ENCODE peak calls at places on chromosomes 11 and 22, in seven cellular contexts. E is spleen, A is HCT116, Z is sigmoid colon, G is transverse colon, T is GM23338, B is stomach. O is an unnamed sample.

GRCh38 chr11:31542862-31543261 is 33.3 kb downstream of the ELP4 start:
- DNase-seq in B (no peak), A (no peak), G (no peak), Z (no peak), T (no peak), E (no peak), O (no peak)

GRCh38 chr11:110121204-110121603 is 28.0 kb downstream of the ZC3H12C start:
- DNase-seq in B (no peak), A (no peak), Z (no peak), G (no peak), T (no peak), E (no peak), O (no peak)

GRCh38 chr22:40953446-40953845 is 2.3 kb downstream of the RBX1 start:
- DNase-seq in G (no peak), E (no peak), A (no peak), Z (no peak), T (no peak), B (no peak), O (no peak)

GRCh38 chr22:35312198-35313059 is 12.7 kb downstream of the TOM1 start:
- DNase-seq in T (no peak), A (peak), E (peak), B (no peak), Z (peak), G (peak), O (peak)

GRCh38 chr11:111912535-111912934 is at the start of gene HSPB2:
- DNase-seq in Z (peak), G (no peak), B (no peak), T (peak), E (no peak), A (no peak), O (no peak)

GRCh38 chr11:9878936-9879335 is 215.1 kb downstream of the SWAP70 start:
- DNase-seq in T (no peak), G (no peak), B (no peak), Z (no peak), A (no peak), E (no peak), O (no peak)

GRCh38 chr11:126604461-126604860 is 249.0 kb downstream of the ST3GAL4 start:
- DNase-seq in G (no peak), B (no peak), E (no peak), T (no peak), A (no peak), Z (no peak), O (no peak)

GRCh38 chr11:130428271-130428670 is at the start of gene ADAMTS8:
- DNase-seq in T (peak), E (no peak), G (no peak), Z (no peak), B (no peak), A (no peak), O (no peak)

GRCh38 chr11:4134844-4135243 is 40.2 kb downstream of the RRM1 start:
- DNase-seq in B (no peak), G (no peak), Z (no peak), E (no peak), A (no peak), T (no peak), O (no peak)

GRCh38 chr22:23068096-23068831 is 2.1 kb upstream of the GNAZ start:
- DNase-seq in B (peak), E (peak), G (peak), Z (peak), T (no peak), A (no peak), O (peak)

GRCh38 chr11:82776377-82776776 is 42.7 kb upstream of the FAM181B start:
- DNase-seq in T (no peak), Z (no peak), G (no peak), B (no peak), A (no peak), E (no peak), O (no peak)

DNA sequence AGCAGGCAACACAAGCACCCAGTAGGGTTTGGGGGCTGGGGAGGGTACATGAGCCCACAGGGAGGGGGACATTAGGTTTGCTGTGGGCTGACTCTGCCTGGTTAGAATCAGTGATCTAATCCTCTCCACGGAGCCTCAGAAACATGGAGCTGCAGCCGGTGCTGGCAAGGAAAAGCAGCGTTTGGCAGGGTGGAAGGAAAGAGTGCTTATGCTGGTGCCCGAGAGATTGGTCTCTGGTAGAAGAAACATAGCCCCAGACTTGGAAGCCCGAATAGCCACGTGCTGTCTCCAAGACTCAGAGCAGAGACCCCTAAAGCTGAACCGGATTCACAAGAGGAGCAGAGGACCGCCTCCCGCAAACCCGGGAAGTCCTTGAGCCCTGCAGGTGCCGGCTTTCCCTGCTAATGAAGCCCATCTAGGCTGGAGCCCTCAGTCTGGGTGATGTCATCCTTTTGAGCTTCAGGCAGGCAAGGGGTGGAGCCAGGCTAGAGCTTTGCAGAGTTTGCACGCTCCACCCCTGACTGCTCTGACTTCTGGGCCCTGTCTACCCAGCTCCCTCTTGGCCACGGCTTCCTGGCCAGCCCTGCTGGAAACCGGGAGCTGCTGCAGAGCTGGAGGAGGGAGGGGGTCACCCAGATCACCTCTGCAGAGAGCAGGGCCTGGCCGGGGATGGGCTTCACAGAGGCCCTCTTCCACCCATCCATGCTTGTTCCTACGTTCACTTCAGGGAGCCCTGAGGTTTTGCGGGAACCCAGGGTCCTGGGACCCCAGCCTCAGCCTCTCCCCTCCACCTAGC is 35.0 kb upstream of the JAM3 start:
- DNase-seq in A (peak), G (peak), E (peak), Z (peak), T (peak), B (peak), O (peak)
- H3K4me3 ChIP-seq in A (no peak), G (no peak), E (no peak), Z (peak), T (peak), B (peak), O (peak)

DNA sequence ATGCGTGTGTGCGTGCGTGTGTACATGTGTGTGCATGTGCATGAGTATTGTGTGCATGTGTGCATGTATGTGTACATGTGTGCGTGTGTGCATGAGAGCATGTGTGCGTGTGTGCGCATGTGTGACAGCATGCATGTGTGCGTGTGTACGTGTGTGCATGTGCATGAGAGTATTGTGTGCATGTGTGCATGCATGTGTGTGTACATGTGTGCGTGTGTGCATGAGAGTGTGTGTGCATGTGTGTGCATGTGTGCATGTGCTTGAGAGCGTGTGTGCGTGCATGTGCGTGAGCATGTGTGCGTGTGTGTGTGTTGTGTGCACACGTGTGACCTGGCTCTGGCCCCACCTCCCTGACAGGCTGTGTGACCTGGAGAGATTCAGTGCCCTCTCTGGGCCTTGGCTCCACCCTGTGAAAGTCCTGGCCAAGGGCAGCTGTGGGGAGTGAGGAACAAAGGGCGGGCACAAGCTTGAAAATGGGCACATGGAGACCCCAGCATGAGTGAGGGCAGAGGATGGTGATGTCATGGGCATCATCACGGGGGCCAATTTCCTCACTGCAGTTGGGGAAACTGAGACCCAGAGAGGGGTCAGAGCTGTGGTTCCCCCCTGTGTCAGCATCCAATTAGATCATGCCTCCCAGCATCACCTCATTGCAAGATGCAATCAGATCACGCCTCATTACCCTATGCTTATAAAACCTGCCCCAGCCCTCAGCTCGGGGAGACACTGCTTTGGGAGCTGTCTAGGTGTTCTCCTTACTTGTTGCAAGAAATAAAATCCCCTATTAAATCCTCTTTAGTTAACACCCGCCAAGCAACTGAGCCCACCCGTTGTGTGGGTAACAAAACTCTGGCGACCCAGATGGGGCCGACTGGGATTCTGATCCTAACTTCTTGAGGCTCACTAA is 643 bp downstream of the ACY3 start:
- DNase-seq in G (no peak), A (no peak), Z (peak), E (no peak), T (no peak), B (no peak), O (peak)
- TF ChIP-seq POLR2AphosphoS5 in G (no peak), A (no peak), Z (no peak), E (no peak), T (no peak), B (no peak), O (no peak)

GRCh38 chr11:11478021-11478420 is 125.0 kb upstream of the CSNK2A3 start:
- DNase-seq in G (no peak), B (no peak), E (no peak), A (no peak), T (no peak), Z (no peak), O (no peak)

GRCh38 chr11:11480951-11481350 is 127.9 kb upstream of the CSNK2A3 start:
- DNase-seq in A (no peak), B (no peak), G (no peak), Z (no peak), T (no peak), E (no peak), O (no peak)

GRCh38 chr11:11478687-11479086 is 125.6 kb upstream of the CSNK2A3 start:
- DNase-seq in T (peak), E (no peak), B (no peak), G (no peak), Z (no peak), A (no peak), O (no peak)

GRCh38 chr11:11476499-11476898 is 123.4 kb upstream of the CSNK2A3 start:
- DNase-seq in G (no peak), Z (no peak), A (no peak), T (no peak), B (no peak), E (no peak), O (no peak)

DNA sequence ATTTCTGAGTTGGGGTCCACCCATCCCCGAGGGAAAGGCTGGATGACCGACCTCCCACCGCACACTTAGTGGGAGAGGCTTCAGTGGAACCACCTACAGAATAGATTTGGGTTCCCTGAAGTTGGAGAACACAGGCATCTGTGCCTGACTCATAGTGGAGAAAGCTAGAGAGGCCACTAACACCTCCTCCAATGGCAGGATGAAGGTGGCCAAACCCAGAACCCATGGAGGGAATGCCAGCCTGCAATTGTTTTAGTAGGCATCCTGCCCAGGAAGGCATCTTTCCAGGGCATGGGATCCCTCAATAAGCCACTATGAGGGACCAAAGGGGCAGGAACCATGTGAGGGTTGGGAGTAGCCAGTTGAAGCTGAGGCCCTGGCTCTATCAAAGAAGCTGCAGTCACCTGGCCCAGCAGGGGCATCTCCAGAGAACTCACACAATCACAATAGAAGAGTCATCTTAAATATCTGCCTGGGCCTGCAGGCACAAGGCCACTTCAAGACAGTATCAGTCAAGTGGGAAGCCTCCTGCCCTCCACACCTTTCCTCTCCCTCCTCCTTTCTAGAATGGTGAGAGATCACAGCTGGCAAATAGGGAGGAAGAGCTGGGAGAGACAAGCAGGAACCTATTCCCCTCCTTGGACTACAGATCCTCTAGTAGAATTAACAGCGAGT is 124.1 kb upstream of the CSNK2A3 start:
- DNase-seq in G (no peak), B (no peak), A (no peak), T (no peak), E (no peak), Z (no peak), O (no peak)
- H3K27ac ChIP-seq in G (no peak), B (no peak), A (no peak), T (no peak), E (no peak), Z (peak), O (no peak)

GRCh38 chr11:68363771-68364170 is 51.4 kb downstream of the LRP5 start:
- DNase-seq in B (no peak), E (no peak), Z (no peak), A (no peak), G (no peak), T (no peak), O (no peak)
- H3K4me3 ChIP-seq in B (no peak), E (no peak), Z (no peak), A (no peak), G (no peak), T (no peak), O (no peak)

GRCh38 chr11:62458212-62459002 is 39.6 kb downstream of the SCGB1A1 start:
- DNase-seq in Z (no peak), A (no peak), G (no peak), E (no peak), T (no peak), B (no peak), O (no peak)

GRCh38 chr11:62464655-62465054 is 45.8 kb downstream of the SCGB1A1 start:
- DNase-seq in Z (no peak), B (no peak), A (no peak), T (no peak), G (no peak), E (no peak), O (no peak)

GRCh38 chr11:62457474-62457873 is 38.6 kb downstream of the SCGB1A1 start:
- DNase-seq in Z (no peak), B (no peak), A (no peak), T (no peak), E (no peak), G (no peak), O (no peak)

GRCh38 chr11:62459080-62459479 is 40.2 kb downstream of the SCGB1A1 start:
- DNase-seq in B (no peak), Z (no peak), T (no peak), A (no peak), G (no peak), E (no peak), O (no peak)

DNA sequence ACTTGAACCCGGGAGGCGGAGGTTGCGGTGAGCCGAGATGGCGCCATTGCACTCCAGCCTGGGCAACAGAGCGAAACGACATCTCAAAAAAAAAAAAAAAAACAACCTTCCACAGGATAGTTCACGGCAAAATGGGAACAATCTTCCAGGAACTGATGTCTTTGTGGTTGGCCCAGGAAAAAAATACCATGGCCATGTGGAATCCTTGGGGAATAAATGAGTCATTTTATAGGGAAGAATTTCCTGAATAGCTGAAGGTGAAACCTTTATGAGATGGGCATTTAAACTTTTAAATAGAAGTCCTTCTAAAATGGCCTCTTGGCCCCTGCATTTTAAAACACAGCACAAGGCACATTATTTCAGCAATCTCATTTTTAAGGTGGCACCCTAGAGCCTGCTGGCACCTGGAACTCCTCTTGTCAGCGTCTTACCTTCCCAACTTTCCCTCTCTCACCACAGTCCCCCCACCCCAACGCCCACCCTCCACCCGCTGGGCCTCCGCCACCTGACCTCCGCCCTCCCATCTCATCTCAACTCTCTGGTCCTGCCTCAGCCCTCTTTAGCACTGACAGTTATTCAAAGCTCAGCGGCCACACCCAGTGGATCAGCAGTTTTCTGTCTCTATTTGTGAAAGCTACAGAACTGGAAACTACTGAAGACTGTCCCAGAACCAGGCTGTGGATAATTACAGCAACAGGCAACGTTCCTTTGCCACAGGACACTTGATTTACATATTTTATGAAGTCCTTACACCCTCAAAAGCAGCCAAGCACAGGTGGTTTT is 43.1 kb downstream of the SCGB1A1 start:
- DNase-seq in B (no peak), T (no peak), Z (no peak), E (no peak), G (peak), A (no peak), O (no peak)
- TF ChIP-seq POLR2AphosphoS5 in B (no peak), T (no peak), Z (no peak), E (no peak), G (no peak), A (no peak), O (no peak)

GRCh38 chr11:72586591-72587090 is 87.6 kb downstream of the PDE2A start:
- DNase-seq in Z (peak), A (no peak), T (no peak), E (peak), G (no peak), B (no peak), O (peak)
- H3K27ac ChIP-seq in Z (no peak), A (no peak), T (no peak), E (no peak), G (no peak), B (no peak), O (no peak)

DNA sequence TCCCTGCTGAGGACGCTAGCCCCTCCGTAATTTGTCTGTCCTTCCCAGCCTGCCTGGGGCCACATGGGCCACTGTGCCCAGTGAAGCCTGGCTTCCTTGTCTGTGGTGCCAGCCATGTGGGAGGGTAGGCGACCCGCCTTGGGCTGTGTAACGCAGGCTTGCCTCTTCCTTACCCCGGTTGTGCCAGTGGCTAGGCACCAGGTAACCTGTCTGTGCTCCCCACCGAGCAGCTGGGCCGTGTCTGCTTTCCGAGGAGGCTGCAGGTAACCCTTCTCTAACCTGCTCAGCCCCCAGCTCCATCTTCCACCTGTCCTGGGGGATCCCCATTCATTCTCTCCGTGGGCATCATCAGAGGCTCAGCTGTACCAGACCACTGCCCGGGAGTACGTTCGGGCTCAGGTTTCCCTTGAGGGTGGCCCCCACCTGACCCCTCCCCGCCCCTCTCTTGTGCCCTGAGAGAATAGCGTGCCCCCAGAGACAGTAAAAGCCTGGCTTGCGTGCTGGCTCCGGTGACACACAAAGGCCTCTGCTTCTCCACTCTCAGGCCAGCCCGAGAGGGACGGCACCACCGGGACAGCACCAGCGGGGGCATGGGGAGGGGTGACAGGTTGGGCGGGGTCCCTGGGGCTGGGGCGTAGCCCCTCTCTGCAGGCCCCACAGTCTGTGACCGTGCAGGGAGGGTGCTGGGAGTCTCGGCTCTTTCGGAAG is 79.1 kb downstream of the CDKN1C start:
- DNase-seq in T (no peak), B (peak), Z (peak), E (peak), A (no peak), G (peak), O (peak)
- H3K4me3 ChIP-seq in T (no peak), B (no peak), Z (no peak), E (no peak), A (no peak), G (no peak), O (no peak)

DNA sequence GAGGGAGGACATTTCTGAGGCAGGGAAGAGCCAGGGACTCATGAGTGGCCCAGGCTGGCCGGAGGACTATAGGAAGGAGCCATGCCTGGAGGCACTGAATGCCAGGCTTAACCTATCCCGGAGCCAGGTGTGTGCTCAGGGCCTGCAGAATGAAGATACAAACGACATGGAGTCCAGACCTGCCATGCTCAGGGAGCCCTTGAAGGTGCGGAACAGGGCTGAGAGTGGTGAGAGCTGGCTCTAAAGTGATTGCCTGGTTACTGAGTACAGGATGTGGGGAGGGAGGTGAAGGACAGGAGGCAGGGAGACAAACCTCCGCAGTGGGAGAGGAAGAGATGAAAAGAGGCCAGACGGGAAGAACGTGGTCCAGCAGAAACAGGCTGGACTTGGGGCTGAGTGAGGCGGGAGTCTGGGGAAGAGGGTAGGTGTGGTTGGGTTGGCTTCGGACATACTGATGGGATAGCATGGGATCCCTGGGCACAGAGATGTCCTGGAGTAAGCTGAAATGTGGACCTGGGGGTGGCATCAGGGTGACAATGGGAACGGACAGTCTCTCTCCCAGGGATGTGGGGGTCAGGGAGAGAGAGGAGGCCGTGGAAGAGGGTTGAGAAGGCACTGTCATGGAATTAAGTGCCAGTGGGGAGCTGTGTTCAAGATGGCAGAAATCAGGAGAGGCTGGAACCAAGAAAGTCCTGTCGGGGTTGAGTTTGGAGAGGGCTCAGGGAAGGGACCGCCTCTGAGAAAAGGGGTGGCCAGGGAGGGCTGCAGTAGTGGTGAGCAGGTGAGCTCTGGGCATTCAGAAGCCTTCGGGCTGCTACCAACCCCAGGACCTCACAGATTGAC is 1.5 kb upstream of the ANKRD13D start:
- DNase-seq in T (no peak), Z (peak), B (no peak), A (no peak), E (peak), G (no peak), O (no peak)
- TF ChIP-seq POLR2AphosphoS5 in T (peak), Z (no peak), B (peak), A (no peak), E (no peak), G (peak), O (no peak)

O was measured in suprapubic skin.